ENCODE peak calls at places on chromosomes 11 and 22, in ten cellular contexts. K is CD4-positive, alpha-beta T cell; F is HFFc6; E is lower lobe of right lung; G is GM23338; R is Peyer's patch; M is OCI-LY7; W is heart right ventricle; U is heart left ventricle; V is neural crest cell. B is an unnamed sample.

GRCh38 chr22:37566329-37566837 is 6.1 kb downstream of the CDC42EP1 start:
- DNase-seq in F (no peak), K (peak), W (no peak), M (no peak), R (no peak), U (no peak), E (peak), G (no peak), V (no peak), B (peak)

GRCh38 chr11:33366918-33367317 is 109.7 kb downstream of the HIPK3 start:
- DNase-seq in U (no peak), F (no peak), W (no peak), G (no peak), E (no peak), M (no peak), R (no peak), K (no peak), V (no peak), B (no peak)

GRCh38 chr11:102783720-102784119 is 3.3 kb upstream of the MMP10 start:
- DNase-seq in W (no peak), F (no peak), G (no peak), E (no peak), M (no peak), V (no peak), U (no peak), K (no peak), R (no peak), B (no peak)

GRCh38 chr11:21250196-21250595 is 580.8 kb downstream of the NELL1 start:
- DNase-seq in M (no peak), W (no peak), G (no peak), R (no peak), E (no peak), F (no peak), V (no peak), U (no peak), K (no peak), B (no peak)

GRCh38 chr11:47551086-47551485 is 1.8 kb downstream of the CELF1 start:
- DNase-seq in K (no peak), R (no peak), E (no peak), F (peak), M (peak), G (peak), V (no peak), W (no peak), U (no peak), B (peak)

GRCh38 chr11:73141309-73142127 is 600 bp downstream of the FCHSD2 start:
- DNase-seq in M (peak), W (peak), F (peak), E (peak), V (peak), R (peak), K (peak), U (peak), G (peak), B (peak)

GRCh38 chr11:130314184-130314748 is 451 bp downstream of the ZBTB44 start:
- DNase-seq in R (peak), G (peak), M (peak), V (peak), U (peak), F (peak), E (peak), K (peak), W (peak), B (peak)

GRCh38 chr11:77882396-77882795 is 61.5 kb downstream of the AAMDC start:
- DNase-seq in V (no peak), G (no peak), W (no peak), F (no peak), E (no peak), M (no peak), K (no peak), R (no peak), U (no peak), B (no peak)

GRCh38 chr11:102116453-102117205 is 6.4 kb downstream of the YAP1 start:
- DNase-seq in U (no peak), F (no peak), W (no peak), K (no peak), E (no peak), G (no peak), V (no peak), M (no peak), R (no peak), B (no peak)

GRCh38 chr11:134584001-134584561 is 172.0 kb upstream of the B3GAT1 start:
- DNase-seq in E (no peak), U (no peak), K (no peak), G (no peak), V (no peak), F (no peak), M (no peak), W (no peak), R (no peak), B (no peak)

DNA sequence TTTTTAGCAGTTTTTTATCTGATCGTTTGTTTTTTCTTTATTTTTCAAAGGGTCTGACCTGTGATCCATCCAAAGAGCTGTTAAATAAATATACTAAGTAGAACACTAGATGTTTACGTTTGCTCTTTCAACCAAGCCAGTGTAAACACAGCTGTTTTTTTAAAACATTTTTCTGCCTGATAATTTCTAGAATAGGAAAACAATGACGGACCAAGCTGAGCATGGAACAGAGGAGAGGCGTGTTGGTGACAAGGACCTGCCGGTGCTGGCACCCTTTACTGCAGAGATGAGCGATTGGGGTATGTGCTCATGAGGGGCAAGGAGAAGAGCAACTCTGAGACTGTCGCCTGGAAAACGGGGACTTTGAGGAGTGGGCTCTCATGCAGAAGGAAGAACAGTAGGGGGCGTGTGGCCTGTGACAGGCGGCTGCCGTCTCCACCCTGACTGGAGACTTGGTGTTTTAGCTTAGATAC is 28.6 kb upstream of the PANX2 start:
- DNase-seq in F (no peak), M (no peak), E (no peak), G (peak), U (no peak), W (no peak), V (peak), R (no peak), K (no peak), B (no peak)
- TF ChIP-seq CTCF in F (peak), M (peak), E (no peak), G (peak), U (no peak), W (no peak), V (peak), R (no peak), K (no peak), B (no peak)

DNA sequence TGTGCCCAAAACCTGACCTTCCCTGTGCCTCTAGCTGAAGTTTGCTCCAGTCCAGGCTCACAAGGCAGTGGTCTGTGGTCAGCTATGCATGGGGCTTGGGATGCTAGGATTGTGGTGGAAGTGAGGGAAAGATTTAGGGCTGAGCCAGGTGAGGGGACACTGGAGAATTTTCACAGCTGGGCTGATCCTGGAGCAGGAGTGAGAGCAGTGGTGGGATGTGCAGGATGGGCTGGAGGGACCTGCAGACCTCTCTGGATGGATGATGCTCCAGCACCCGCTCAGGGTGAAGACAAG is 23.9 kb upstream of the KDM2A start:
- DNase-seq in F (no peak), V (no peak), K (no peak), R (no peak), E (no peak), U (no peak), M (no peak), G (no peak), W (no peak), B (no peak)
- TF ChIP-seq CTCF in F (no peak), V (peak), K (peak), R (no peak), E (no peak), U (no peak), M (peak), G (no peak), W (no peak), B (no peak)

GRCh38 chr11:63906087-63906486 is 10.9 kb downstream of the RCOR2 start:
- DNase-seq in E (no peak), G (no peak), F (no peak), R (no peak), U (no peak), K (no peak), V (no peak), W (no peak), M (no peak), B (no peak)

GRCh38 chr11:63907808-63908530 is 9.0 kb downstream of the RCOR2 start:
- DNase-seq in G (peak), E (no peak), W (no peak), K (no peak), M (no peak), F (no peak), R (no peak), U (no peak), V (no peak), B (no peak)

GRCh38 chr11:63905179-63905578 is 11.8 kb downstream of the RCOR2 start:
- DNase-seq in V (no peak), G (no peak), E (no peak), R (no peak), K (no peak), U (no peak), M (no peak), F (no peak), W (no peak), B (no peak)

GRCh38 chr11:63907063-63907462 is 9.9 kb downstream of the RCOR2 start:
- DNase-seq in W (no peak), V (no peak), F (no peak), E (no peak), M (no peak), R (no peak), U (no peak), K (no peak), G (no peak), B (no peak)

GRCh38 chr11:63906585-63906984 is 10.4 kb downstream of the RCOR2 start:
- DNase-seq in F (no peak), R (no peak), K (peak), U (no peak), M (peak), G (peak), V (no peak), E (no peak), W (no peak), B (peak)
- TF ChIP-seq CTCF in F (peak), R (peak), K (peak), U (peak), M (peak), G (peak), V (peak), E (peak), W (peak), B (peak)

GRCh38 chr11:64875369-64876225 is 2.8 kb downstream of the EHD1 start:
- DNase-seq in V (no peak), R (no peak), F (no peak), K (no peak), W (no peak), U (peak), G (no peak), E (no peak), M (peak), B (no peak)
- TF ChIP-seq CTCF in V (no peak), R (no peak), F (no peak), K (no peak), W (no peak), U (no peak), G (no peak), E (no peak), M (no peak), B (no peak)

GRCh38 chr11:126939552-126939951 is 61.0 kb downstream of the KIRREL3 start:
- DNase-seq in V (no peak), F (no peak), U (no peak), K (no peak), R (no peak), M (no peak), E (no peak), G (no peak), W (no peak), B (no peak)

GRCh38 chr11:126943319-126943718 is 57.3 kb downstream of the KIRREL3 start:
- DNase-seq in E (no peak), G (no peak), W (no peak), U (no peak), K (no peak), M (no peak), V (no peak), F (no peak), R (no peak), B (no peak)

GRCh38 chr11:126942146-126942545 is 58.4 kb downstream of the KIRREL3 start:
- DNase-seq in V (no peak), K (no peak), M (no peak), F (no peak), U (no peak), E (no peak), R (no peak), W (no peak), G (no peak), B (no peak)

DNA sequence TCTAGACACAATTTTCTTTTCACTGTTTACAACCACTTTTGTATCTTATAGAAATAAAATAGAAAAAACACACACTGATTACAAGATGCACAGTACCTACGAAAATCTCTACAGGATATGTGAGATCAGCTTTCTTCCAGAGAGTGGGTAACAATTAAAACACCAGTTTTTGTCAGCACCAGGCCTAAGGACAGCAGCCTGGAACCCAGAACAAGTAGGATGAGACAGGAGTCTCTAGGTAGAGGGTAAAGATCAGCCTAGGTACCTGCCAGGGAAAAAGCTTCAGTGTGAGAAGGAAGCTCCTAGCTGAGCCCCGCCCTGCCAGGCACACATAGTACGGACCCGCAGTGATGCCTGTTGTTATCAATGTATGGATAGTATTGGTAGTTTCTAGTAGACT is 61.9 kb downstream of the KIRREL3 start:
- DNase-seq in W (no peak), G (no peak), F (no peak), R (no peak), V (no peak), E (no peak), U (no peak), M (no peak), K (no peak), B (no peak)
- TF ChIP-seq CTCF in W (no peak), G (no peak), F (no peak), R (no peak), V (no peak), E (no peak), U (no peak), M (no peak), K (no peak), B (no peak)

B was measured in GM13977.